ENCODE peak calls at places on chromosomes 2 and 18, in seven cellular contexts. One of them, this sample, is unnamed.

GRCh38 chr2:85413592-85414421 is 3.6 kb upstream of the CAPG start:
- DNase-seq in brain microvascular endothelial cell: no peak
- DNase-seq in body of pancreas: peak; percentile 66
- DNase-seq in BE2C: no peak
- DNase-seq in CD8-positive, alpha-beta T cell: peak; percentile 47
- DNase-seq in CD4-positive, alpha-beta T cell: no peak
- DNase-seq in left ventricle myocardium inferior: no peak
- DNase-seq in this sample: no peak

GRCh38 chr2:226066873-226067272 is 667.4 kb downstream of the NYAP2 start:
- DNase-seq in brain microvascular endothelial cell: no peak
- DNase-seq in body of pancreas: no peak
- DNase-seq in BE2C: no peak
- DNase-seq in CD8-positive, alpha-beta T cell: no peak
- DNase-seq in CD4-positive, alpha-beta T cell: no peak
- DNase-seq in left ventricle myocardium inferior: no peak
- DNase-seq in this sample: no peak

GRCh38 chr18:25510096-25510495 is 158.1 kb upstream of the ZNF521 start:
- DNase-seq in brain microvascular endothelial cell: no peak
- DNase-seq in body of pancreas: no peak
- DNase-seq in BE2C: no peak
- DNase-seq in CD8-positive, alpha-beta T cell: no peak
- DNase-seq in CD4-positive, alpha-beta T cell: no peak
- DNase-seq in left ventricle myocardium inferior: no peak
- DNase-seq in this sample: no peak

GRCh38 chr2:230054079-230054478 is 14.6 kb downstream of the SLC16A14 start:
- DNase-seq in brain microvascular endothelial cell: peak; percentile 73
- DNase-seq in body of pancreas: no peak
- DNase-seq in BE2C: no peak
- DNase-seq in CD8-positive, alpha-beta T cell: no peak
- DNase-seq in CD4-positive, alpha-beta T cell: no peak
- DNase-seq in left ventricle myocardium inferior: no peak
- DNase-seq in this sample: no peak

GRCh38 chr2:142834003-142834402 is 43.5 kb upstream of the KYNU start:
- DNase-seq in brain microvascular endothelial cell: no peak
- DNase-seq in body of pancreas: no peak
- DNase-seq in BE2C: no peak
- DNase-seq in CD8-positive, alpha-beta T cell: no peak
- DNase-seq in CD4-positive, alpha-beta T cell: no peak
- DNase-seq in left ventricle myocardium inferior: no peak
- DNase-seq in this sample: no peak

GRCh38 chr2:45199973-45200372 is 190.7 kb upstream of the SIX2 start:
- DNase-seq in brain microvascular endothelial cell: peak; percentile 32
- DNase-seq in body of pancreas: no peak
- DNase-seq in BE2C: no peak
- DNase-seq in CD8-positive, alpha-beta T cell: no peak
- DNase-seq in CD4-positive, alpha-beta T cell: no peak
- DNase-seq in left ventricle myocardium inferior: no peak
- DNase-seq in this sample: no peak

GRCh38 chr2:241842067-241842415 is 16.7 kb downstream of the PDCD1 start:
- DNase-seq in brain microvascular endothelial cell: no peak
- DNase-seq in body of pancreas: no peak
- DNase-seq in BE2C: no peak
- DNase-seq in CD8-positive, alpha-beta T cell: no peak
- DNase-seq in CD4-positive, alpha-beta T cell: no peak
- DNase-seq in left ventricle myocardium inferior: no peak
- DNase-seq in this sample: no peak

GRCh38 chr18:62938006-62938405 is 222.7 kb downstream of the PHLPP1 start:
- DNase-seq in brain microvascular endothelial cell: no peak
- DNase-seq in body of pancreas: no peak
- DNase-seq in BE2C: no peak
- DNase-seq in CD8-positive, alpha-beta T cell: no peak
- DNase-seq in CD4-positive, alpha-beta T cell: no peak
- DNase-seq in left ventricle myocardium inferior: no peak
- DNase-seq in this sample: no peak

GRCh38 chr2:188132385-188132784 is 159.3 kb upstream of the GULP1 start:
- DNase-seq in brain microvascular endothelial cell: no peak
- DNase-seq in body of pancreas: peak; percentile 13
- DNase-seq in BE2C: peak; percentile 34
- DNase-seq in CD8-positive, alpha-beta T cell: no peak
- DNase-seq in CD4-positive, alpha-beta T cell: no peak
- DNase-seq in left ventricle myocardium inferior: peak; percentile 49
- DNase-seq in this sample: peak; percentile 60

GRCh38 chr2:170972508-170973224 is 43.6 kb downstream of the GORASP2 start:
- DNase-seq in brain microvascular endothelial cell: no peak
- DNase-seq in body of pancreas: no peak
- DNase-seq in BE2C: no peak
- DNase-seq in CD8-positive, alpha-beta T cell: no peak
- DNase-seq in CD4-positive, alpha-beta T cell: no peak
- DNase-seq in left ventricle myocardium inferior: no peak
- DNase-seq in this sample: no peak

GRCh38 chr2:30978854-30979253 is 159.4 kb downstream of the GALNT14 start:
- DNase-seq in brain microvascular endothelial cell: no peak
- DNase-seq in body of pancreas: no peak
- DNase-seq in BE2C: no peak
- DNase-seq in CD8-positive, alpha-beta T cell: no peak
- DNase-seq in CD4-positive, alpha-beta T cell: no peak
- DNase-seq in left ventricle myocardium inferior: no peak
- DNase-seq in this sample: no peak

GRCh38 chr2:30981519-30981918 is 156.7 kb downstream of the GALNT14 start:
- DNase-seq in brain microvascular endothelial cell: no peak
- DNase-seq in body of pancreas: no peak
- DNase-seq in BE2C: no peak
- DNase-seq in CD8-positive, alpha-beta T cell: no peak
- DNase-seq in CD4-positive, alpha-beta T cell: no peak
- DNase-seq in left ventricle myocardium inferior: no peak
- DNase-seq in this sample: no peak

GRCh38 chr2:30981101-30981500 is 157.1 kb downstream of the GALNT14 start:
- DNase-seq in brain microvascular endothelial cell: no peak
- DNase-seq in body of pancreas: no peak
- DNase-seq in BE2C: no peak
- DNase-seq in CD8-positive, alpha-beta T cell: no peak
- DNase-seq in CD4-positive, alpha-beta T cell: no peak
- DNase-seq in left ventricle myocardium inferior: no peak
- DNase-seq in this sample: no peak

GRCh38 chr2:30978044-30978443 is 160.2 kb downstream of the GALNT14 start:
- DNase-seq in brain microvascular endothelial cell: no peak
- DNase-seq in body of pancreas: no peak
- DNase-seq in BE2C: no peak
- DNase-seq in CD8-positive, alpha-beta T cell: no peak
- DNase-seq in CD4-positive, alpha-beta T cell: no peak
- DNase-seq in left ventricle myocardium inferior: no peak
- DNase-seq in this sample: no peak

GRCh38 chr2:30979822-30980245 is 158.4 kb downstream of the GALNT14 start:
- DNase-seq in brain microvascular endothelial cell: peak; percentile 67
- DNase-seq in body of pancreas: no peak
- DNase-seq in BE2C: peak; percentile 40
- DNase-seq in CD8-positive, alpha-beta T cell: no peak
- DNase-seq in CD4-positive, alpha-beta T cell: no peak
- DNase-seq in left ventricle myocardium inferior: peak; percentile 20
- DNase-seq in this sample: no peak
- TF ChIP-seq CTCF in brain microvascular endothelial cell: peak; percentile 64
- TF ChIP-seq CTCF in body of pancreas: no peak
- TF ChIP-seq CTCF in BE2C: peak; percentile 65
- TF ChIP-seq CTCF in CD8-positive, alpha-beta T cell: no peak
- TF ChIP-seq CTCF in CD4-positive, alpha-beta T cell: no peak
- TF ChIP-seq CTCF in left ventricle myocardium inferior: peak; percentile 36
- TF ChIP-seq CTCF in this sample: peak; percentile 47

GRCh38 chr2:11290713-11291112 is 53.7 kb downstream of the ROCK2 start:
- DNase-seq in brain microvascular endothelial cell: no peak
- DNase-seq in body of pancreas: no peak
- DNase-seq in BE2C: no peak
- DNase-seq in CD8-positive, alpha-beta T cell: no peak
- DNase-seq in CD4-positive, alpha-beta T cell: no peak
- DNase-seq in left ventricle myocardium inferior: no peak
- DNase-seq in this sample: no peak

GRCh38 chr2:11290211-11290610 is 54.2 kb downstream of the ROCK2 start:
- DNase-seq in brain microvascular endothelial cell: no peak
- DNase-seq in body of pancreas: no peak
- DNase-seq in BE2C: no peak
- DNase-seq in CD8-positive, alpha-beta T cell: no peak
- DNase-seq in CD4-positive, alpha-beta T cell: no peak
- DNase-seq in left ventricle myocardium inferior: no peak
- DNase-seq in this sample: no peak

GRCh38 chr2:11286323-11286722 is 58.1 kb downstream of the ROCK2 start:
- DNase-seq in brain microvascular endothelial cell: no peak
- DNase-seq in body of pancreas: no peak
- DNase-seq in BE2C: no peak
- DNase-seq in CD8-positive, alpha-beta T cell: no peak
- DNase-seq in CD4-positive, alpha-beta T cell: no peak
- DNase-seq in left ventricle myocardium inferior: no peak
- DNase-seq in this sample: no peak

GRCh38 chr2:11286749-11287148 is 57.7 kb downstream of the ROCK2 start:
- DNase-seq in brain microvascular endothelial cell: peak; percentile 39
- DNase-seq in body of pancreas: no peak
- DNase-seq in BE2C: no peak
- DNase-seq in CD8-positive, alpha-beta T cell: no peak
- DNase-seq in CD4-positive, alpha-beta T cell: no peak
- DNase-seq in left ventricle myocardium inferior: no peak
- DNase-seq in this sample: no peak

GRCh38 chr2:11288431-11288830 is 56.0 kb downstream of the ROCK2 start:
- DNase-seq in brain microvascular endothelial cell: no peak
- DNase-seq in body of pancreas: no peak
- DNase-seq in BE2C: no peak
- DNase-seq in CD8-positive, alpha-beta T cell: no peak
- DNase-seq in CD4-positive, alpha-beta T cell: no peak
- DNase-seq in left ventricle myocardium inferior: no peak
- DNase-seq in this sample: no peak
- H3K27me3 ChIP-seq in brain microvascular endothelial cell: no peaks in the 10 kb centered on the region
- H3K27me3 ChIP-seq in body of pancreas: no peaks in the 10 kb centered on the region
- H3K27me3 ChIP-seq in BE2C: no peaks in the 10 kb centered on the region
- H3K27me3 ChIP-seq in CD8-positive, alpha-beta T cell: no peaks in the 10 kb centered on the region
- H3K27me3 ChIP-seq in CD4-positive, alpha-beta T cell: no peaks in the 10 kb centered on the region
- H3K27me3 ChIP-seq in left ventricle myocardium inferior: no peaks in the 10 kb centered on the region
- H3K27me3 ChIP-seq in this sample: no peaks in the 10 kb centered on the region

GRCh38 chr2:201916565-201916964 is 110.2 kb downstream of the CDK15 start:
- DNase-seq in brain microvascular endothelial cell: no peak
- DNase-seq in body of pancreas: no peak
- DNase-seq in BE2C: no peak
- DNase-seq in CD8-positive, alpha-beta T cell: no peak
- DNase-seq in CD4-positive, alpha-beta T cell: no peak
- DNase-seq in left ventricle myocardium inferior: no peak
- DNase-seq in this sample: no peak

GRCh38 chr2:201913197-201913596 is 106.9 kb downstream of the CDK15 start:
- DNase-seq in brain microvascular endothelial cell: no peak
- DNase-seq in body of pancreas: no peak
- DNase-seq in BE2C: no peak
- DNase-seq in CD8-positive, alpha-beta T cell: no peak
- DNase-seq in CD4-positive, alpha-beta T cell: no peak
- DNase-seq in left ventricle myocardium inferior: no peak
- DNase-seq in this sample: no peak

GRCh38 chr2:201918981-201919380 is 112.6 kb downstream of the CDK15 start:
- DNase-seq in brain microvascular endothelial cell: no peak
- DNase-seq in body of pancreas: no peak
- DNase-seq in BE2C: no peak
- DNase-seq in CD8-positive, alpha-beta T cell: no peak
- DNase-seq in CD4-positive, alpha-beta T cell: no peak
- DNase-seq in left ventricle myocardium inferior: no peak
- DNase-seq in this sample: no peak

GRCh38 chr2:201911372-201911771 is 105.0 kb downstream of the CDK15 start:
- DNase-seq in brain microvascular endothelial cell: no peak
- DNase-seq in body of pancreas: no peak
- DNase-seq in BE2C: no peak
- DNase-seq in CD8-positive, alpha-beta T cell: no peak
- DNase-seq in CD4-positive, alpha-beta T cell: no peak
- DNase-seq in left ventricle myocardium inferior: no peak
- DNase-seq in this sample: no peak

GRCh38 chr2:201915446-201915845 is 109.1 kb downstream of the CDK15 start:
- DNase-seq in brain microvascular endothelial cell: no peak
- DNase-seq in body of pancreas: no peak
- DNase-seq in BE2C: no peak
- DNase-seq in CD8-positive, alpha-beta T cell: no peak
- DNase-seq in CD4-positive, alpha-beta T cell: no peak
- DNase-seq in left ventricle myocardium inferior: no peak
- DNase-seq in this sample: no peak
- TF ChIP-seq CTCF in brain microvascular endothelial cell: no peak
- TF ChIP-seq CTCF in body of pancreas: no peak
- TF ChIP-seq CTCF in BE2C: peak; percentile 19
- TF ChIP-seq CTCF in CD8-positive, alpha-beta T cell: no peak
- TF ChIP-seq CTCF in CD4-positive, alpha-beta T cell: no peak
- TF ChIP-seq CTCF in left ventricle myocardium inferior: no peak
- TF ChIP-seq CTCF in this sample: no peak

GRCh38 chr2:235149736-235150135 is 197.9 kb downstream of the SH3BP4 start:
- DNase-seq in brain microvascular endothelial cell: no peak
- DNase-seq in body of pancreas: no peak
- DNase-seq in BE2C: no peak
- DNase-seq in CD8-positive, alpha-beta T cell: no peak
- DNase-seq in CD4-positive, alpha-beta T cell: no peak
- DNase-seq in left ventricle myocardium inferior: no peak
- DNase-seq in this sample: no peak

GRCh38 chr2:235146206-235146605 is 194.4 kb downstream of the SH3BP4 start:
- DNase-seq in brain microvascular endothelial cell: no peak
- DNase-seq in body of pancreas: no peak
- DNase-seq in BE2C: no peak
- DNase-seq in CD8-positive, alpha-beta T cell: no peak
- DNase-seq in CD4-positive, alpha-beta T cell: no peak
- DNase-seq in left ventricle myocardium inferior: no peak
- DNase-seq in this sample: no peak

GRCh38 chr2:235146871-235147565 is 195.2 kb downstream of the SH3BP4 start:
- DNase-seq in brain microvascular endothelial cell: no peak
- DNase-seq in body of pancreas: no peak
- DNase-seq in BE2C: no peak
- DNase-seq in CD8-positive, alpha-beta T cell: no peak
- DNase-seq in CD4-positive, alpha-beta T cell: no peak
- DNase-seq in left ventricle myocardium inferior: no peak
- DNase-seq in this sample: peak; percentile 11

GRCh38 chr2:235149240-235149641 is 197.4 kb downstream of the SH3BP4 start:
- DNase-seq in brain microvascular endothelial cell: no peak
- DNase-seq in body of pancreas: no peak
- DNase-seq in BE2C: no peak
- DNase-seq in CD8-positive, alpha-beta T cell: no peak
- DNase-seq in CD4-positive, alpha-beta T cell: no peak
- DNase-seq in left ventricle myocardium inferior: no peak
- DNase-seq in this sample: no peak

DNA sequence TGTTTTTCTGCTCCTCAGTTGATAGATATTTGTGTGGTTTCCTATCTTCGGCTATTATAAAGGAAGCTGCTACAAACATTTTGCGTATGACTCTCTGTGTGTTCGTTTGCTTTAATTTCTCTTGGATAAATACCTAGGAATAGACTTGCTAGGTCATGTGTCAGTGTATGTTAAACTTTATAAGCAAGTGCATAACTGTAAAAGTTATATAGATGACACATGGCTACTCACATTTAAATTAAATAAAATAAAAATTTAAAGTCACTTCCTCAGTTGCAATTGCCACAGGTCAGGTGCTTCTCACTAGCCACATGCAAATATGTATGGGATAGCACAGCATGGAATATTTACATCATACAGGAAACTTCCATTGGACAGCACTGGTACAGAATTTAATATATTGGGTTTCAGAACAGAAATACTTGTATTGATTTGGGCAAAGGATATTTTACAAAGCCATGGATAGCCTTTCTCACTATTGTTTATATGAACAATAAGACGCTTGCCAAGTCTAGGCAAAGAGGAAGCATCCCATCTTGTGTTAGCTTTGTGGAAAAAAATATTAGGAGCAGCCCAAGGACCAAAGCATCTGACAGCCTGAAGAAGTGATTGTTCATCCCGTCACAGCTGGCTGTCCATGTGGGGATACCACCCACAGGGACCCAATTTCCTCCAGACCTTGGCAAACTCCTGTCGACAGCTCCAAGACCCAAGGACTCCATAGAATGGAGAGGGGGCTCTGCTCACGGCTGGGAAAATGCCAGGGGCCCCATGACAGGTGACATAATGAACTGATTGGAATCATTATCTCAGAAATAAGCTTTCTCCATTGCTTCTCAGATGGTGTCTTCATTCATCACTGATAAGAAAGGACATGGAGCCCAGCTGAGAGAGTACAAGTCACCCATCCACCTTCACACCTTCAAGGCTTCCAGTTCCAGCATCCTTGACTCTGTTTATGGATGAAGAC is 196.7 kb downstream of the SH3BP4 start:
- DNase-seq in brain microvascular endothelial cell: no peak
- DNase-seq in body of pancreas: no peak
- DNase-seq in BE2C: no peak
- DNase-seq in CD8-positive, alpha-beta T cell: no peak
- DNase-seq in CD4-positive, alpha-beta T cell: no peak
- DNase-seq in left ventricle myocardium inferior: no peak
- DNase-seq in this sample: no peak
- H3K27me3 ChIP-seq in brain microvascular endothelial cell: no peaks in the 10 kb centered on the region
- H3K27me3 ChIP-seq in body of pancreas: no peaks in the 10 kb centered on the region
- H3K27me3 ChIP-seq in BE2C: no peaks in the 10 kb centered on the region
- H3K27me3 ChIP-seq in CD8-positive, alpha-beta T cell: no peaks in the 10 kb centered on the region
- H3K27me3 ChIP-seq in CD4-positive, alpha-beta T cell: peaks cover 3% of the 10 kb centered on the region
- H3K27me3 ChIP-seq in left ventricle myocardium inferior: peaks cover 81% of the 10 kb centered on the region
- H3K27me3 ChIP-seq in this sample: no peaks in the 10 kb centered on the region

This sample was measured in right atrium auricular region.